ENCODE peak calls at places on chromosomes 4 and X, in eight cellular contexts. P is neural progenitor cell; I is ovary; K is esophagus squamous epithelium; B is H1; O is body of pancreas; X is IMR-90; M is effector memory CD4-positive, alpha-beta T cell. F is an unnamed sample. For H3K36me3, the result is how much of the 10 kb centered on the place peaks cover.

GRCh38 chr4:62204136-62204535 is 1004.0 kb downstream of the ADGRL3 start:
- DNase-seq in P (no peak), O (no peak), B (no peak), X (no peak), K (no peak), M (no peak), I (no peak), F (no peak)

GRCh38 chrX:37553476-37553875 is 18.0 kb upstream of the LANCL3 start:
- DNase-seq in P (no peak), X (no peak), K (no peak), B (no peak), I (no peak), M (no peak), O (no peak), F (no peak)

GRCh38 chr4:47075241-47075640 is 43.9 kb downstream of the GABRB1 start:
- DNase-seq in X (peak), P (no peak), K (no peak), M (no peak), O (no peak), B (no peak), I (no peak), F (no peak)

GRCh38 chr4:101695176-101695575 is 95.4 kb upstream of the BANK1 start:
- DNase-seq in O (no peak), X (no peak), M (no peak), I (no peak), P (no peak), K (no peak), B (no peak), F (no peak)

GRCh38 chr4:152937535-152938236 is 1.6 kb downstream of the FHDC1 start:
- DNase-seq in K (no peak), X (peak), P (peak), O (peak), M (no peak), B (peak), I (peak), F (no peak)

GRCh38 chrX:154396948-154397887 is 959 bp upstream of the RPL10 start:
- DNase-seq in I (peak), K (no peak), P (peak), X (peak), O (peak), B (peak), M (no peak), F (peak)

GRCh38 chr4:170497105-170497504 is 407.3 kb upstream of the AADAT start:
- DNase-seq in X (no peak), I (no peak), P (peak), M (no peak), O (peak), B (no peak), K (no peak), F (no peak)

GRCh38 chrX:141220342-141221008 is 21.8 kb downstream of the SPANXC start:
- DNase-seq in O (no peak), B (no peak), I (no peak), X (peak), P (no peak), K (no peak), M (no peak), F (no peak)

GRCh38 chr4:148060264-148061138 is 328.6 kb downstream of the ARHGAP10 start:
- DNase-seq in K (no peak), I (no peak), X (no peak), O (no peak), P (no peak), M (no peak), B (no peak), F (no peak)

GRCh38 chrX:153873282-153874090 is 12.5 kb downstream of the L1CAM start:
- DNase-seq in O (no peak), K (no peak), I (no peak), P (peak), M (no peak), X (no peak), B (no peak), F (no peak)

GRCh38 chrX:39576081-39576701 is 521.6 kb downstream of the BCOR start:
- DNase-seq in M (no peak), I (no peak), K (no peak), O (no peak), X (no peak), P (peak), B (peak), F (no peak)

GRCh38 chr4:67634741-67635140 is 66.2 kb downstream of the UBA6 start:
- DNase-seq in M (no peak), X (no peak), O (no peak), B (no peak), K (no peak), P (no peak), I (no peak), F (no peak)

GRCh38 chr4:8440491-8441311 is at the start of the genes ACOX3 and TRMT44:
- DNase-seq in P (peak), M (peak), K (peak), O (peak), B (peak), I (peak), X (peak), F (peak)

GRCh38 chr4:8441499-8442091 is 1.0 kb downstream of the TRMT44 start:
- DNase-seq in O (no peak), M (no peak), B (no peak), X (no peak), I (no peak), P (no peak), K (no peak), F (no peak)

GRCh38 chr4:8439914-8440490 is 521 bp downstream of the ACOX3 start:
- DNase-seq in M (no peak), B (no peak), I (no peak), X (no peak), P (peak), K (no peak), O (no peak), F (peak)

GRCh38 chr4:8442596-8443358 is 2.2 kb downstream of the TRMT44 start:
- DNase-seq in O (no peak), B (no peak), K (no peak), P (no peak), M (no peak), I (no peak), X (no peak), F (no peak)

GRCh38 chr4:8443801-8444200 is 3.2 kb downstream of the TRMT44 start:
- DNase-seq in K (no peak), O (no peak), P (no peak), M (no peak), B (no peak), I (no peak), X (no peak), F (no peak)
- H3K36me3 ChIP-seq in K (under half), O (under half), P (under half), M (under half), B (under half), I (under half), X (under half), F (under half)

GRCh38 chrX:109681475-109682081 is 51.5 kb downstream of the ACSL4 start:
- DNase-seq in K (no peak), P (no peak), O (no peak), I (no peak), B (no peak), X (no peak), M (no peak), F (no peak)
- H3K36me3 ChIP-seq in K (under half), P (under half), O (under half), I (under half), B (under half), X (under half), M (under half), F (under half)

GRCh38 chrX:71546879-71547278 is 14.0 kb downstream of the OGT start:
- DNase-seq in X (no peak), M (no peak), K (no peak), O (no peak), I (no peak), P (no peak), B (no peak), F (no peak)
- H3K36me3 ChIP-seq in X (under half), M (under half), K (under half), O (under half), I (under half), P (under half), B (under half), F (under half)

DNA sequence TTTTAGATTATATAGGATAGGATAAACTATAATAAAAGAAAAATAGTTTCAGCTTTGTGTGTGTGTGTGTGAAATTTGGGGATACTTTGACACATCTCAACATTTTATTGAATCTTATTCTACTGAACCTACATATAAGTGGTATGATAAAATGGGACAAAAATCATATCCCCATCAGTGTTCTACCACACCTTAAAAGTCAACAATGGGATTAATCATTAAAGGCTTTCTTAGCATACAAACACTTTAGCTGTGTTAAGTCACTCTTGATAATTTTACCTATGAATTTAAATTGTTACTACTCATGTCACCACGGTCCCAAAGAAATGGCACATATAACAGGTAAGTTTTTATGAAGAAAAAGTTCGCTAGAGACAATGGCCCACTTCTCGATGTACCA is 37.7 kb upstream of the LRBA start:
- DNase-seq in X (no peak), I (no peak), B (no peak), O (no peak), M (no peak), K (no peak), P (no peak), F (no peak)
- H3K36me3 ChIP-seq in X (under half), I (under half), B (under half), O (under half), M (under half), K (under half), P (under half), F (under half)

DNA sequence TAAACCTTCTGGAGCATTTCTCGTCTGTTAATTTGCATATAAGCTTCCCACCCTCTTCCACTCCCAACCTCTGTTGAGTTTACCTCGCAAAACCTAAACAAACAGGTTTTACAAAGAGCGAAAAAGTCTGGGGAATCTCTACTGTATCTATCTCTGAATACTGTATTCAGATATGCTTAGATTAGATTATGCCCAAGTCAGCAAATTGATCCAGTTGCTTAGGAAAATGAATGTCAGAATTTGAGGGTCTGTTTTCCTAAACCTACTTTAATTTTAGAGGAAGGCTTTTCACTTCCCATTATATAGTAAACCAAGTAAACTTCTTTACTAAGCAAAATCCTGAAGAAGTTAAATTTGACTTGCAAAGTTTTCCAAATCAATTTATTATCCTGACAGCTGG is 6.7 kb downstream of the CCNA2 start:
- DNase-seq in I (no peak), B (no peak), P (no peak), X (no peak), K (no peak), M (no peak), O (no peak), F (no peak)
- H3K36me3 ChIP-seq in I (under half), B (under half), P (half or more), X (under half), K (under half), M (under half), O (under half), F (under half)

GRCh38 chr4:2925496-2925895 is 37.7 kb downstream of the NOP14 start:
- DNase-seq in O (peak), X (no peak), M (no peak), K (no peak), P (no peak), I (peak), B (no peak), F (no peak)

GRCh38 chr4:2924286-2924685 is 38.9 kb downstream of the NOP14 start:
- DNase-seq in K (no peak), O (no peak), P (no peak), B (no peak), M (no peak), X (no peak), I (peak), F (no peak)

GRCh38 chr4:2924765-2925301 is 38.4 kb downstream of the NOP14 start:
- DNase-seq in I (peak), M (no peak), O (peak), B (no peak), K (no peak), P (no peak), X (no peak), F (no peak)

GRCh38 chr4:2923141-2923551 is 40.1 kb downstream of the NOP14 start:
- DNase-seq in X (peak), O (no peak), I (peak), P (no peak), K (no peak), B (no peak), M (no peak), F (no peak)

GRCh38 chr4:2923678-2924173 is 39.5 kb downstream of the NOP14 start:
- DNase-seq in K (no peak), P (no peak), I (peak), O (no peak), B (no peak), X (no peak), M (no peak), F (no peak)
- H3K36me3 ChIP-seq in K (under half), P (under half), I (under half), O (under half), B (under half), X (half or more), M (half or more), F (under half)

DNA sequence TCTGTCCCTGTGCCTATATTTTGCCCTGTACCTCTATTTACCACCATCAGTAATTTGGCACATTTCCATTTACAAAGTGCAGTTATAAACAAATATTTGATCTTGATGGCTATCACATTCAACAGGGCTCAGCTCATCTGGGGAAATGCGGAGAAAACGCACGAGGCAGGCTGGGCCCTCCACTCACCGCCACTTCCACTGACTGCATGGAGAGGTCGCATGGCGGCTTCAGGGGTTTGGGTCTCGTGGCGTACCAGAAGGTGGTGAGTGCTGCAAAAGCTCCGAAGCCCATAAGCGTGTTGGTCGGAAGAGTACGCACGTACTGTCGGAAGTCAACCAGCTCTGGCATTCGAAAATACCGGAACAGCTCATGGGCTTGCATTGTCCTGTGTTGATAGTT is 22.6 kb downstream of the ACSL1 start:
- DNase-seq in I (no peak), B (no peak), M (no peak), K (no peak), X (no peak), O (no peak), P (no peak), F (no peak)
- H3K36me3 ChIP-seq in I (under half), B (under half), M (under half), K (under half), X (under half), O (under half), P (under half), F (under half)

GRCh38 chr4:171880136-171880535 is 66.9 kb downstream of the GALNTL6 start:
- DNase-seq in P (peak), K (no peak), O (no peak), B (no peak), M (no peak), I (no peak), X (peak), F (no peak)

GRCh38 chr4:171876636-171877035 is 63.4 kb downstream of the GALNTL6 start:
- DNase-seq in B (no peak), P (no peak), O (no peak), I (no peak), K (no peak), X (no peak), M (no peak), F (no peak)

DNA sequence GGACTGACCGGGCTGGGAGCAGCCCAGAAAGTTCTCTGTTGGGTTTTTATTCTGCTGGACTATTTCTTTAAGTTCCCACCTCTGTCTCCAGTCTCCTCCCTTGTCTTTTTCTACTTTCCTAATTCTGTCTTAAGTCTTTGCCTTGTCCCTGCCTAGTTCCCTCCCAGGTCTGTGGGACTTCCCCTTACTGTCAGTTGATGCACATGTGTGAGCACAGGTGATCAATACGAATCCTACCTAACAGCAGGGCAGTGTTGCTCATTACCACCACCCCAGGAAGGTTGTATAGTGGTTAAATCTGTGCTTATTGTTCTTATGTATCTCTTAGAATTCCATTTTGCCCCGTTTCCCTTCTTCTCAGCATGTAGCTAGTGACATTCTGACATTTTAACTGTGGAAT is 62.1 kb downstream of the GALNTL6 start:
- DNase-seq in K (no peak), O (no peak), M (no peak), P (peak), I (no peak), B (no peak), X (no peak), F (no peak)
- H3K36me3 ChIP-seq in K (under half), O (under half), M (under half), P (under half), I (under half), B (under half), X (under half), F (under half)